ENCODE peak calls at places on chromosome 11, in eight cellular contexts. I is activated CD8-positive, alpha-beta T cell treated with anti-CD3 and anti-CD28 coated beads for 36 hours; U is A549; D is type B pancreatic cell; Z is kidney; N is lower lobe of right lung; R is HFFc6; J is endodermal cell. Y is an unnamed sample.

GRCh38 chr11:13260963-13261599 is 16.5 kb upstream of the BMAL1 start:
- DNase-seq in I (no peak), J (no peak), R (peak; percentile 21), Z (peak; percentile 71), U (no peak), N (no peak), D (no peak), Y (no peak)

GRCh38 chr11:134032501-134033091 is 36.3 kb upstream of the JAM3 start:
- DNase-seq in U (no peak), J (peak; percentile 63), I (no peak), Z (peak; percentile 81), R (no peak), D (no peak), N (peak; percentile 49), Y (no peak)

GRCh38 chr11:84437129-84438123 is 1151.3 kb upstream of the CCDC90B start:
- DNase-seq in D (no peak), Z (peak; percentile 73), U (no peak), J (peak; percentile 96), N (peak; percentile 50), I (no peak), R (no peak), Y (peak; percentile 16)

GRCh38 chr11:75815345-75815983 is 454 bp downstream of the UVRAG start:
- DNase-seq in I (peak; percentile 45), R (peak; percentile 37), U (peak; percentile 58), Z (peak; percentile 90), N (peak; percentile 76), J (peak; percentile 83), D (no peak), Y (peak; percentile 38)

GRCh38 chr11:107182983-107183382 is 164.7 kb upstream of the GUCY1A2 start:
- DNase-seq in Z (no peak), N (no peak), I (no peak), U (no peak), R (no peak), J (no peak), D (no peak), Y (no peak)

GRCh38 chr11:109423114-109423859 is 1.3 kb downstream of the C11orf87 start:
- DNase-seq in N (no peak), R (no peak), I (peak; percentile 2), D (no peak), Z (peak; percentile 61), J (peak; percentile 77), U (no peak), Y (peak; percentile 15)

GRCh38 chr11:12762283-12762682 is 88.1 kb downstream of the TEAD1 start:
- DNase-seq in I (no peak), J (no peak), U (no peak), N (no peak), D (no peak), Z (no peak), R (no peak), Y (no peak)

GRCh38 chr11:11409916-11410315 is 56.9 kb upstream of the CSNK2A3 start:
- DNase-seq in J (no peak), Z (no peak), N (no peak), R (no peak), I (no peak), U (no peak), D (no peak), Y (no peak)

GRCh38 chr11:126332221-126332711 is 23.2 kb upstream of the ST3GAL4 start:
- DNase-seq in N (no peak), Z (peak; percentile 83), D (no peak), U (no peak), R (peak; percentile 89), J (no peak), I (peak; percentile 35), Y (no peak)

GRCh38 chr11:69674267-69674885 is 777 bp downstream of the LTO1 start:
- DNase-seq in Z (no peak), N (no peak), D (no peak), J (no peak), I (peak; percentile 41), R (peak; percentile 78), U (no peak), Y (no peak)

GRCh38 chr11:70695086-70695960 is 297.0 kb downstream of the CTTN start:
- DNase-seq in I (no peak), U (no peak), N (peak; percentile 13), D (no peak), R (no peak), Z (peak; percentile 34), J (no peak), Y (no peak)

GRCh38 chr11:64501500-64502427 is 89.3 kb upstream of the SLC22A12 start:
- DNase-seq in U (no peak), R (no peak), Z (no peak), I (no peak), N (no peak), D (no peak), J (no peak), Y (no peak)

GRCh38 chr11:122440783-122441701 is 214.5 kb upstream of the UBASH3B start:
- DNase-seq in D (no peak), N (no peak), R (no peak), Z (peak; percentile 76), I (peak; percentile 2), U (no peak), J (peak; percentile 77), Y (no peak)

GRCh38 chr11:126482586-126483108 is 127.2 kb downstream of the ST3GAL4 start:
- DNase-seq in D (no peak), N (no peak), U (no peak), J (no peak), I (no peak), R (no peak), Z (no peak), Y (no peak)

GRCh38 chr11:79062814-79063762 is 377.7 kb downstream of the TENM4 start:
- DNase-seq in J (peak; percentile 84), D (no peak), I (no peak), N (no peak), Z (no peak), U (peak; percentile 68), R (no peak), Y (no peak)

GRCh38 chr11:127345819-127346459 is 345.4 kb upstream of the KIRREL3 start:
- DNase-seq in U (peak; percentile 25), N (no peak), D (no peak), J (peak; percentile 76), R (peak; percentile 25), Z (no peak), I (peak; percentile 23), Y (peak; percentile 58)

GRCh38 chr11:72048718-72049460 is 31.5 kb downstream of the NUMA1 start:
- DNase-seq in U (no peak), J (peak; percentile 53), R (no peak), D (no peak), N (no peak), I (no peak), Z (no peak), Y (no peak)

GRCh38 chr11:97516688-97517087 is 1126.9 kb downstream of the JRKL start:
- DNase-seq in D (no peak), Z (no peak), J (no peak), R (no peak), N (no peak), U (no peak), I (no peak), Y (no peak)
- TF ChIP-seq CTCF in D (peak; percentile 29), Z (no peak), J (peak; percentile 59), R (no peak), N (no peak), U (no peak), I (no peak), Y (no peak)

GRCh38 chr11:26556582-26556981 is 15.5 kb downstream of the MUC15 start:
- DNase-seq in D (no peak), I (no peak), J (no peak), N (no peak), R (no peak), U (no peak), Z (no peak), Y (no peak)

GRCh38 chr11:26553182-26553581 is 18.9 kb downstream of the MUC15 start:
- DNase-seq in R (no peak), N (no peak), Z (no peak), I (no peak), U (no peak), J (no peak), D (no peak), Y (no peak)

GRCh38 chr11:26549176-26549575 is 22.9 kb downstream of the MUC15 start:
- DNase-seq in N (no peak), J (no peak), Z (no peak), U (no peak), R (no peak), D (no peak), I (no peak), Y (no peak)

GRCh38 chr11:26550022-26550421 is 22.0 kb downstream of the MUC15 start:
- DNase-seq in N (no peak), U (no peak), I (no peak), R (no peak), Z (no peak), J (no peak), D (no peak), Y (no peak)

GRCh38 chr11:26551186-26551801 is 20.8 kb downstream of the MUC15 start:
- DNase-seq in N (no peak), D (no peak), U (no peak), Z (no peak), J (no peak), R (no peak), I (no peak), Y (no peak)
- TF ChIP-seq CTCF in N (peak; percentile 36), D (peak; percentile 75), U (peak; percentile 39), Z (no peak), J (peak; percentile 77), R (peak; percentile 76), I (no peak), Y (no peak)

GRCh38 chr11:2150206-2150847 is 10.7 kb downstream of the INS start:
- DNase-seq in Z (no peak), N (no peak), J (peak; percentile 67), D (no peak), U (peak; percentile 55), I (no peak), R (peak; percentile 19), Y (no peak)
- TF ChIP-seq CTCF in Z (peak; percentile 22), N (peak; percentile 15), J (peak; percentile 85), D (peak; percentile 77), U (peak; percentile 75), I (peak; percentile 26), R (peak; percentile 77), Y (no peak)

DNA sequence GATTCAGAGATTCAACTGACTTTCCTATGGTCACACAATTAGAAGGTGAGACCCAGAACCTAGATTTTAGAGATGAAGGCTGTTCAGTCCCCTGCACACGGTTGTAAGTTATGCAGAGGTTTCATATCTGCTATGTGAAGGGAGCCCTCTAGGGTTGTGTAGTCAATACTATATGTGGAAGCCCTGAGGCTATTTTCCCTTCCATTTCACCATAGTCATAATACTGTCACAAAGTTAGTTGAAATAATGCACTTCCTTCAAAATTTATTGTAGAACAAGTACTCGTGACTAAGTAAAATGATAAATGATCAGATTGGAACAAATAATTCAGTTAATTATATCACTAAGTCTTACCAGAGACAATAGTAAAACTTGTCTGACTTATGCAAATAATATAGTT is 48.8 kb downstream of the ENDOD1 start:
- DNase-seq in D (no peak), J (no peak), U (no peak), I (no peak), Z (no peak), R (peak; percentile 57), N (no peak), Y (peak; percentile 51)
- TF ChIP-seq CTCF in D (peak; percentile 34), J (peak; percentile 49), U (no peak), I (peak; percentile 45), Z (peak; percentile 32), R (peak; percentile 35), N (no peak), Y (peak; percentile 11)

GRCh38 chr11:73271936-73272679 is at the start of gene P2RY6:
- DNase-seq in I (no peak), D (no peak), Z (no peak), J (peak; percentile 73), N (peak; percentile 62), R (peak; percentile 68), U (peak; percentile 97), Y (no peak)
- TF ChIP-seq CTCF in I (no peak), D (no peak), Z (no peak), J (no peak), N (no peak), R (no peak), U (no peak), Y (no peak)

GRCh38 chr11:124586247-124586860 is 16.6 kb downstream of the OR8A1 start:
- DNase-seq in U (peak; percentile 2), D (no peak), R (peak; percentile 58), J (peak; percentile 84), N (peak; percentile 59), Z (no peak), I (peak; percentile 68), Y (peak; percentile 22)
- TF ChIP-seq CTCF in U (peak; percentile 44), D (peak; percentile 80), R (peak; percentile 82), J (peak; percentile 82), N (peak; percentile 58), Z (peak; percentile 79), I (peak; percentile 76), Y (peak; percentile 46)

Y was measured in GM20000.